ENCODE peak calls at places on chromosomes 1 and 21, in five cellular contexts. N is right lobe of liver, J is A549, E is ovary, S is PC-9. G is an unnamed sample.
A peak's percentile ranks its signal among the peaks of the same experiment; 100 is the strongest.

GRCh38 chr1:11151134-11151533 is 38.0 kb upstream of the ANGPTL7 start:
- DNase-seq in N (no peak), J (no peak), E (no peak), S (no peak), G (no peak)

GRCh38 chr1:58654322-58654721 is 45.5 kb downstream of the MYSM1 start:
- DNase-seq in N (no peak), J (no peak), E (no peak), S (no peak), G (no peak)

GRCh38 chr1:157367091-157367739 is 185.1 kb downstream of the FCRL5 start:
- DNase-seq in N (no peak), J (no peak), E (no peak), S (no peak), G (no peak)

GRCh38 chr1:15384301-15384901 is 25.3 kb upstream of the EFHD2 start:
- DNase-seq in N (no peak), J (no peak), E (no peak), S (no peak), G (no peak)

GRCh38 chr1:115595279-115596079 is 46.3 kb upstream of the VANGL1 start:
- DNase-seq in N (peak; percentile 75), J (peak; percentile 43), E (peak; percentile 89), S (peak; percentile 87), G (peak; percentile 85)

GRCh38 chr1:15948091-15948591 is 27.8 kb downstream of the ZBTB17 start:
- DNase-seq in N (no peak), J (no peak), E (peak; percentile 37), S (no peak), G (no peak)

GRCh38 chr1:54282101-54282847 is 82.3 kb downstream of the MRPL37 start:
- DNase-seq in N (no peak), J (no peak), E (peak; percentile 36), S (no peak), G (no peak)

GRCh38 chr21:44774972-44775371 is 26.6 kb downstream of the UBE2G2 start:
- DNase-seq in N (no peak), J (no peak), E (no peak), S (no peak), G (no peak)

GRCh38 chr1:41646186-41646585 is 161.7 kb upstream of the EDN2 start:
- DNase-seq in N (no peak), J (no peak), E (no peak), S (no peak), G (no peak)

GRCh38 chr1:111195002-111195684 is 5.3 kb downstream of the DENND2D start:
- DNase-seq in N (no peak), J (no peak), E (no peak), S (no peak), G (no peak)

GRCh38 chr1:42993631-42994121 is 35.0 kb upstream of the SLC2A1 start:
- DNase-seq in N (no peak), J (no peak), E (no peak), S (no peak), G (no peak)

GRCh38 chr1:85047472-85048295 is 616 bp downstream of the MCOLN3 start:
- DNase-seq in N (no peak), J (peak; percentile 7), E (no peak), S (no peak), G (no peak)

GRCh38 chr1:168506204-168506819 is 37.5 kb downstream of the XCL2 start:
- DNase-seq in N (no peak), J (no peak), E (no peak), S (no peak), G (peak; percentile 70)

GRCh38 chr1:48414264-48414663 is 57.7 kb downstream of the SPATA6 start:
- DNase-seq in N (no peak), J (no peak), E (no peak), S (no peak), G (no peak)

GRCh38 chr21:35084869-35085268 is 35.8 kb upstream of the RUNX1 start:
- DNase-seq in N (no peak), J (peak; percentile 3), E (no peak), S (peak; percentile 54), G (peak; percentile 92)

GRCh38 chr1:60942291-60942690 is 140.1 kb upstream of the NFIA start:
- DNase-seq in N (no peak), J (no peak), E (no peak), S (peak; percentile 96), G (peak; percentile 79)

GRCh38 chr1:226199971-226200370 is 13.4 kb upstream of the ACBD3 start:
- DNase-seq in N (no peak), J (no peak), E (no peak), S (no peak), G (no peak)

GRCh38 chr1:60222492-60223369 is 149.2 kb upstream of the C1orf87 start:
- DNase-seq in N (no peak), J (no peak), E (no peak), S (no peak), G (no peak)

GRCh38 chr1:119556423-119556822 is 49.4 kb downstream of the HSD3B1 start:
- DNase-seq in N (no peak), J (no peak), E (no peak), S (no peak), G (no peak)

GRCh38 chr1:10794724-10795304 is 1.6 kb downstream of the CASZ1 start:
- DNase-seq in N (no peak), J (no peak), E (no peak), S (no peak), G (no peak)

GRCh38 chr1:9724706-9725476 is 73.4 kb downstream of the PIK3CD start:
- DNase-seq in N (no peak), J (peak; percentile 67), E (no peak), S (no peak), G (no peak)

GRCh38 chr21:23968722-23969647 is 1638.3 kb downstream of the MRPL39 start:
- DNase-seq in N (no peak), J (no peak), E (no peak), S (no peak), G (no peak)

GRCh38 chr21:42618713-42619112 is 34.7 kb upstream of the PDE9A start:
- DNase-seq in N (no peak), J (no peak), E (no peak), S (no peak), G (no peak)
- TF ChIP-seq CTCF in N (no peak), J (no peak), E (no peak), S (no peak), G (no peak)

GRCh38 chr1:182394055-182394775 is 2.6 kb upstream of the GLUL start:
- DNase-seq in N (no peak), J (no peak), E (no peak), S (no peak), G (no peak)
- H3K27ac ChIP-seq in N (no peak overlapping the region), J (no peak overlapping the region), E (peak overlapping the region; percentile 53), S (no peak overlapping the region), G (no peak overlapping the region)

GRCh38 chr1:205629751-205630150 is 2.1 kb downstream of the ELK4 start:
- DNase-seq in N (no peak), J (no peak), E (no peak), S (no peak), G (no peak)
- H3K4me1 ChIP-seq in N (peaks cover 9% of the 10 kb centered on the region), J (peaks cover 15% of the 10 kb centered on the region), E (peaks cover 2% of the 10 kb centered on the region), S (peaks cover 22% of the 10 kb centered on the region), G (peaks cover 17% of the 10 kb centered on the region)

DNA sequence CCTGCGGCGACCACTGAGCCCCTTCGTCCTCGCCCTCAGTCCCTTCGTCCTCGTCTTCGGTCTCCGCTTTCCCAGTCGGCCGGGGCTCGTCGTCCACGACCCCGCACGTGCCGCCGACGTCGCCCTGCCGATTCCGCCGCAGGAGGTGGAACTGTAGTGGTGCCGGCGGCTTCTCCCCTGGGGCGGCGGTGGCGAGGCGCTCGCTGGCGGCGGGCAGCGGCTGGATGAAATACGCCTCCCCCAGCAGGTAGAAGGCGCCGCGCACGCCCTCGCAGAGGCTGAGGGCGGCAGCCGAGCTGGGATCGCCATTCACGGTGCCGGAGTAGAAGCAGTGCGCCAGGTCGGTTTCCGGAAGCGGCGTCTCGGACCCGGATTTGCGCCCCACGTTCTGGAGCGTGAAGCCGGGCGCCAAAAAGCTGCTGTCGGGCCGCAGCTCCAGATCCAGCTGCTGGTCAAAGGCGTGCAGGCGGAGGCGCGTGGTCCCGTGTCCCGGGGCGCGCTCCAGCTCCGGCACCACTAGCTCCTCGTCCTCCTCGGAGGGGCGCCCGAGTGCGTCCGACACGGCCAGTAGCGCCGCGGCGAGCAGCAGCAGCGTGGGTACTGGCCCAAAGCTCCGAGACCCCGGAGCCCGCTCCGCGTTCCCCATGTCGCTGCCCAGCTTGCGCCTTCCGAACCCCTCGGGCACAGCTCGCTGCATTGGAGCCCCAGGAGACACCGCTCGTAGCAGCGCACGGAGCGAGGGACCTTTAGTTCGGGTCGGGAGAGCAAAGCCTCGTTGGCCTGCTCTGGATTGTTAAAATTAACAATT is 747 bp downstream of the ADAMTS1 start:
- DNase-seq in N (peak; percentile 77), J (no peak), E (peak; percentile 68), S (no peak), G (no peak)
- TF ChIP-seq CTCF in N (no peak), J (no peak), E (no peak), S (no peak), G (no peak)

GRCh38 chr1:91850708-91851107 is 35.2 kb downstream of the TGFBR3 start:
- DNase-seq in N (no peak), J (no peak), E (no peak), S (no peak), G (no peak)
- H3K27ac ChIP-seq in N (no peak overlapping the region), J (peak overlapping the region; percentile 82), E (peak overlapping the region; percentile 79), S (peak overlapping the region; percentile 57), G (no peak overlapping the region)

DNA sequence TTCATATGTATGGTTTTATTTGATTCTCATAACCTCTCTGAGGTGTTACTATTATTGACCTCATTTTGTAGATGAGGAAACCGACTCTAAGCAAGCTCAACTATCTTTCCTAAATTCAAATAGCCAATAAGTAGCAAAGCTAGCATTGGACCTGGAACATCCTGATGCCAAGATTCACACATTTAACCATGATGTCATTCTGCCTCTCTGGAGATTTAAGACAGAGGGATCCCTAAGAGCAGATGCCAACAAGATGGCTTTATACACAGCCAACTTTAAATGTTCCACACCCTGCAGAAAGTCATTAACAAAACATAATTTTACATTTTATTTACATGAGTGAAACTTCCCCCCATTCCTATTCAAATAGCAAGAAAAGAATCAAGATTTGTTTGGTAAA is 7.4 kb upstream of the VAV3 start:
- DNase-seq in N (no peak), J (no peak), E (no peak), S (no peak), G (no peak)
- H3K4me1 ChIP-seq in N (no peaks in the 10 kb centered on the region), J (no peaks in the 10 kb centered on the region), E (no peaks in the 10 kb centered on the region), S (peaks cover 9% of the 10 kb centered on the region), G (peaks cover 4% of the 10 kb centered on the region)

GRCh38 chr1:13731897-13732296 is 31.9 kb downstream of the PRDM2 start:
- DNase-seq in N (no peak), J (no peak), E (no peak), S (no peak), G (no peak)

GRCh38 chr1:13732971-13733667 is 33.1 kb downstream of the PRDM2 start:
- DNase-seq in N (no peak), J (no peak), E (no peak), S (no peak), G (no peak)

GRCh38 chr1:13733705-13734104 is 33.7 kb downstream of the PRDM2 start:
- DNase-seq in N (no peak), J (no peak), E (no peak), S (no peak), G (no peak)

GRCh38 chr1:13730301-13730700 is 30.3 kb downstream of the PRDM2 start:
- DNase-seq in N (no peak), J (no peak), E (no peak), S (no peak), G (no peak)

GRCh38 chr1:13730751-13731482 is 30.9 kb downstream of the PRDM2 start:
- DNase-seq in N (peak; percentile 61), J (no peak), E (no peak), S (no peak), G (peak; percentile 46)
- TF ChIP-seq CTCF in N (no peak), J (no peak), E (no peak), S (no peak), G (no peak)

G was measured in foreskin keratinocyte.